ENCODE peak calls at places on chromosomes 6 and 20, in nine cellular contexts. E is GDM1; O is SK-N-DZ; A is uterus; Z is activated CD4-positive, alpha-beta T cell treated with anti-CD3 and anti-CD28 coated beads for 48 hours; R is neural crest cell; Q is effector memory CD8-positive, alpha-beta T cell; P is EH; L is T-helper 2 cell. S is an unnamed sample.

GRCh38 chr6:95321106-95321505 is 256.2 kb upstream of the MANEA start:
- DNase-seq in E (no peak), O (no peak), A (no peak), Z (no peak), R (no peak), Q (no peak), P (no peak), L (no peak), S (no peak)

GRCh38 chr6:143402721-143403336 is 47.7 kb downstream of the ADAT2 start:
- DNase-seq in E (no peak), O (no peak), A (no peak), Z (no peak), R (no peak), Q (no peak), P (no peak), L (no peak), S (no peak)

GRCh38 chr6:41429506-41430504 is 94.4 kb downstream of the NCR2 start:
- DNase-seq in E (no peak), O (no peak), A (no peak), Z (no peak), R (no peak), Q (no peak), P (no peak), L (no peak), S (no peak)

GRCh38 chr6:99348220-99348822 is 1.2 kb downstream of the FAXC start:
- DNase-seq in E (no peak), O (peak), A (no peak), Z (no peak), R (no peak), Q (no peak), P (no peak), L (no peak), S (no peak)

GRCh38 chr20:50569864-50570836 is 60.0 kb downstream of the PTPN1 start:
- DNase-seq in E (peak), O (no peak), A (no peak), Z (peak), R (no peak), Q (no peak), P (peak), L (peak), S (no peak)

GRCh38 chr20:57939499-57939898 is 229.7 kb upstream of the PMEPA1 start:
- DNase-seq in E (no peak), O (no peak), A (no peak), Z (no peak), R (no peak), Q (no peak), P (no peak), L (no peak), S (no peak)

GRCh38 chr6:33875141-33875581 is 71.4 kb upstream of the MLN start:
- DNase-seq in E (no peak), O (no peak), A (no peak), Z (no peak), R (no peak), Q (no peak), P (no peak), L (no peak), S (no peak)

GRCh38 chr6:19301980-19302379 is 535.2 kb upstream of the ID4 start:
- DNase-seq in E (no peak), O (no peak), A (no peak), Z (no peak), R (no peak), Q (no peak), P (peak), L (no peak), S (no peak)